ENCODE peak calls at places on chromosomes 16 and 17, in ten cellular contexts. R is RWPE1; Z is HFFc6; A is cardiac fibroblast; Y is lower leg skin; S is CD8-positive, alpha-beta T cell; U is left ventricle myocardium inferior; V is colonic mucosa; F is fibroblast of pulmonary artery; C is progenitor cell of endocrine pancreas. W is an unnamed sample.

GRCh38 chr17:29250666-29251065 is 4.0 kb downstream of the CRYBA1 start:
- DNase-seq in A (peak), Y (no peak), V (no peak), S (no peak), F (peak), R (no peak), U (no peak), Z (peak), C (no peak), W (no peak)

GRCh38 chr16:24729967-24730815 is 740 bp downstream of the TNRC6A start:
- DNase-seq in S (peak), V (peak), A (no peak), R (peak), F (no peak), Z (no peak), C (no peak), U (peak), Y (peak), W (no peak)

GRCh38 chr17:72441899-72442298 is 321.1 kb downstream of the SOX9 start:
- DNase-seq in A (no peak), R (no peak), Y (no peak), Z (no peak), S (no peak), V (no peak), F (no peak), C (no peak), U (no peak), W (no peak)

GRCh38 chr17:68036304-68037147 is 991 bp downstream of the KPNA2 start:
- DNase-seq in F (peak), R (peak), A (peak), V (no peak), Z (no peak), Y (no peak), S (no peak), U (no peak), C (no peak), W (no peak)

GRCh38 chr17:7479389-7480192 is at the start of gene ZBTB4:
- DNase-seq in Y (no peak), A (peak), U (peak), Z (peak), F (no peak), R (peak), V (peak), C (peak), S (peak), W (no peak)

GRCh38 chr17:61002316-61002736 is 324.7 kb downstream of the BCAS3 start:
- DNase-seq in R (peak), Y (no peak), S (no peak), U (no peak), C (no peak), Z (peak), F (peak), V (no peak), A (peak), W (peak)

GRCh38 chr17:68248199-68248825 is 469 bp downstream of the AMZ2 start:
- DNase-seq in V (peak), Y (no peak), U (no peak), C (no peak), F (peak), Z (peak), R (peak), A (peak), S (no peak), W (peak)

GRCh38 chr16:67542464-67542863 is 13.8 kb downstream of the RIPOR1 start:
- DNase-seq in A (peak), U (no peak), R (peak), Y (no peak), F (peak), S (peak), Z (peak), V (peak), C (no peak), W (no peak)

GRCh38 chr16:27154573-27155521 is 48.5 kb upstream of the KDM8 start:
- DNase-seq in A (peak), C (peak), Z (no peak), F (peak), V (peak), R (peak), U (peak), S (peak), Y (peak), W (no peak)

GRCh38 chr16:21599994-21600773 is 807 bp downstream of the METTL9 start:
- DNase-seq in R (peak), U (no peak), F (peak), C (no peak), V (peak), Y (no peak), A (peak), S (no peak), Z (peak), W (no peak)

GRCh38 chr16:2856061-2856670 is 1.8 kb downstream of the PRSS22 start:
- DNase-seq in Z (no peak), S (no peak), A (no peak), V (peak), C (no peak), R (peak), U (no peak), F (no peak), Y (no peak), W (no peak)

GRCh38 chr16:67672739-67673662 is 6.4 kb downstream of the C16orf86 start:
- DNase-seq in A (peak), U (peak), C (no peak), R (peak), Y (peak), V (peak), F (peak), S (no peak), Z (peak), W (peak)

GRCh38 chr16:67235816-67236547 is 9.1 kb downstream of the TMEM208 start:
- DNase-seq in A (no peak), F (no peak), S (no peak), Z (no peak), Y (no peak), V (no peak), R (no peak), C (no peak), U (no peak), W (no peak)

GRCh38 chr17:82343560-82343959 is 10.0 kb upstream of the SECTM1 start:
- DNase-seq in F (no peak), V (no peak), Y (no peak), R (no peak), U (no peak), A (no peak), S (no peak), Z (no peak), C (no peak), W (no peak)

GRCh38 chr16:68792465-68793324 is 50.6 kb upstream of the TANGO6 start:
- DNase-seq in Y (no peak), A (peak), U (no peak), V (peak), Z (peak), R (no peak), F (peak), S (no peak), C (no peak), W (no peak)

GRCh38 chr17:66684716-66685115 is 150.2 kb upstream of the CACNG5 start:
- DNase-seq in F (no peak), C (no peak), Z (no peak), R (no peak), A (no peak), Y (no peak), U (no peak), S (no peak), V (no peak), W (no peak)

GRCh38 chr17:67891481-67892119 is 66.3 kb downstream of the BPTF start:
- DNase-seq in U (no peak), F (peak), Z (peak), Y (no peak), A (peak), V (no peak), C (no peak), S (no peak), R (peak), W (peak)

GRCh38 chr16:49621240-49622083 is 234.4 kb downstream of the ZNF423 start:
- DNase-seq in U (no peak), R (no peak), C (no peak), Y (no peak), V (no peak), S (no peak), F (no peak), A (peak), Z (no peak), W (no peak)

GRCh38 chr16:84788968-84789371 is 30.8 kb upstream of the CRISPLD2 start:
- DNase-seq in F (no peak), Y (no peak), C (no peak), Z (peak), U (no peak), A (no peak), R (no peak), S (no peak), V (no peak), W (peak)

GRCh38 chr16:27237229-27238015 is 31.1 kb downstream of the NSMCE1 start:
- DNase-seq in A (peak), C (no peak), Y (no peak), S (peak), V (no peak), U (no peak), F (no peak), R (no peak), Z (no peak), W (no peak)

GRCh38 chr17:81961087-81961514 is at the start of gene NOTUM:
- DNase-seq in A (no peak), S (no peak), Z (no peak), R (no peak), F (peak), C (no peak), Y (no peak), V (no peak), U (no peak), W (no peak)

GRCh38 chr17:20273741-20274500 is 193.4 kb downstream of the LGALS9B start:
- DNase-seq in R (no peak), V (no peak), C (no peak), Z (no peak), F (no peak), S (no peak), U (no peak), Y (no peak), A (no peak), W (no peak)

GRCh38 chr17:67157732-67158639 is 87.0 kb downstream of the HELZ start:
- DNase-seq in Y (no peak), F (peak), V (no peak), R (peak), Z (peak), C (no peak), U (no peak), S (no peak), A (peak), W (no peak)

GRCh38 chr17:33204701-33205100 is 88.4 kb downstream of the ASIC2 start:
- DNase-seq in V (no peak), C (no peak), F (no peak), S (no peak), A (no peak), Z (no peak), U (no peak), R (no peak), Y (no peak), W (no peak)

GRCh38 chr17:82342361-82343079 is 9.0 kb upstream of the SECTM1 start:
- DNase-seq in R (no peak), Z (no peak), A (no peak), U (no peak), Y (no peak), S (no peak), V (no peak), C (no peak), F (no peak), W (no peak)

GRCh38 chr17:76383645-76384221 is 676 bp upstream of the SPHK1 start:
- DNase-seq in Y (no peak), U (peak), F (peak), S (peak), A (peak), C (peak), V (peak), Z (peak), R (peak), W (no peak)

GRCh38 chr17:59761385-59762021 is 54.0 kb downstream of the VMP1 start:
- DNase-seq in V (no peak), Z (peak), C (no peak), S (no peak), R (no peak), Y (no peak), F (peak), U (no peak), A (peak), W (no peak)

GRCh38 chr17:8383143-8383974 is at the start of gene RPL26:
- DNase-seq in A (peak), V (peak), C (peak), S (peak), Z (peak), R (peak), Y (peak), U (peak), F (peak), W (peak)

GRCh38 chr16:49993579-49993978 is 31.4 kb upstream of the CNEP1R1 start:
- DNase-seq in Z (no peak), Y (no peak), S (no peak), C (no peak), U (no peak), R (no peak), V (no peak), F (no peak), A (no peak), W (no peak)

DNA sequence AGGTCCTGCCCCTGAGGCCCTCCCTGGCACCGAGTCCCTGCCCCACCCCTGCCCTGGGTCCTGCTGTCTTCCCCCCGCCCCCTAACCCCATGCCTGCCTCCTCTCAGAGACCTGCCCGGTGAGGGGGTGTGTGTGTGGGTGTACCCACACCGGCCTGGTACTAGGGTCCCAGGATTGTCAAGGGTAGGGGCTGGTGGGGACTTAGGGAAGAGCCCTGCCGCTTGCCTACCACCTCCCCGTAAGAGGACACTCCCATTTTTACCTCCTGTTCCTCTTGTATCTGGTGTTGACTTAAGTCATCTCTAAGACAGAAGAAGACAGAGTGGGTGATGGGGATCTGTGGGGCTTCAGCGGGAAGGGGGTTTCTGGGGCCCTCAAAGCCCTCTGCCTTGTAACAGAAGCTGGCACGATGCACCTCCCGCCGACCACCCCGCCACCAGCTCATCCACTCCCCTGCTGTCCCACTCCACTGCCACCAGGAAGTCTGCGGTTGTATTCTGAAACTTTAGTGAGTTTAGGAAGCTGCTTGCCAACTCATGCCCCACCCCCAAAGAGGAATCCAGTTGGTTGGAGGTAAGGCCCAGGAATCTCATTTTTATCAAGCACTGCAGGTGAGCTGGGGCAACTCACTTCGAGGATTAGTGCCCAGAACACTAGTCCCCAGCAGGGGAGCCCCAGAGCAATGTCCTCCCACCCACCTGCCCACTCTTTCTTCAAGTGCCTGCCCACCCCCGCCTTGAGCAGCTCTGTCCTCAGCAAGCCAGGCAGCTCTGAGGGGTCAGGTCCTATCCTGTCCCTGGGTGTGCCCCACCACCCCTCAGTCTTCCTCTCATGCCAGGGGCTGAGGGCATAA is 5.6 kb downstream of the SPATA32 start:
- DNase-seq in Z (no peak), A (no peak), S (no peak), C (no peak), U (no peak), F (no peak), R (no peak), V (no peak), Y (no peak), W (no peak)
- TF ChIP-seq CTCF in Z (peak), A (no peak), S (no peak), C (peak), U (no peak), F (no peak), R (no peak), V (no peak), Y (no peak), W (no peak)

GRCh38 chr17:48259710-48260291 is 152.2 kb downstream of the SNX11 start:
- DNase-seq in C (no peak), R (peak), F (peak), U (no peak), A (peak), S (no peak), Z (peak), Y (no peak), V (peak), W (no peak)
- TF ChIP-seq CTCF in C (peak), R (peak), F (peak), U (peak), A (peak), S (peak), Z (peak), Y (no peak), V (peak), W (peak)

GRCh38 chr16:53216798-53217197 is 162.0 kb downstream of the CHD9 start:
- DNase-seq in R (no peak), Y (no peak), U (no peak), Z (no peak), F (no peak), A (no peak), V (no peak), S (no peak), C (no peak), W (no peak)

GRCh38 chr16:53219795-53220194 is 165.0 kb downstream of the CHD9 start:
- DNase-seq in C (no peak), S (no peak), Z (peak), R (peak), F (peak), A (peak), Y (no peak), U (no peak), V (no peak), W (no peak)

GRCh38 chr16:53224932-53225533 is 170.2 kb downstream of the CHD9 start:
- DNase-seq in S (no peak), C (no peak), V (no peak), F (peak), A (peak), R (no peak), Y (no peak), Z (peak), U (no peak), W (no peak)

DNA sequence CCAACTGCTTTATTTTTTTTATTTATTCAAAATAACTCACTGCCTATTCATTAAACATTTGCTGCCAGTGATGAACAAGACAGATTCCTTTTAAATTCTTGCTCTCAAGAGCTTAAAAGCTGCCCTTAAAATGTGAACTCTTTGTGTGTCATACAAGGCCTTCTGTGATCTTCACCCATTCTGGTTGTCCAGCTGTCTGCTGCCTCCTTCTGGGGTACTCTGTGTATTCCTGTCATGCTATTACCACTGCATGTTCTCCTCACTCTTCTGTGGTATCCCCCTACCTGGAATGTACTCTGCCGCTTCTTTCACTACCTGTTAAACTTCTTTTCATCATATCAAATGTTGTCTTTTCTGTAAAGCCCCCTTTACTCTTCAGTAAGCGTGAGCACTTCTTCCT is 165.8 kb downstream of the CHD9 start:
- DNase-seq in R (no peak), F (peak), V (no peak), Z (peak), Y (no peak), S (no peak), A (peak), U (no peak), C (no peak), W (no peak)
- TF ChIP-seq CTCF in R (no peak), F (peak), V (no peak), Z (peak), Y (no peak), S (peak), A (peak), U (peak), C (peak), W (peak)

GRCh38 chr16:14177704-14178103 is 106.6 kb downstream of the MRTFB start:
- DNase-seq in V (no peak), Z (no peak), A (no peak), F (no peak), Y (no peak), U (no peak), S (no peak), R (no peak), C (no peak), W (no peak)
- TF ChIP-seq CTCF in V (no peak), Z (no peak), A (no peak), F (no peak), Y (no peak), U (no peak), S (no peak), R (no peak), C (no peak), W (no peak)

DNA sequence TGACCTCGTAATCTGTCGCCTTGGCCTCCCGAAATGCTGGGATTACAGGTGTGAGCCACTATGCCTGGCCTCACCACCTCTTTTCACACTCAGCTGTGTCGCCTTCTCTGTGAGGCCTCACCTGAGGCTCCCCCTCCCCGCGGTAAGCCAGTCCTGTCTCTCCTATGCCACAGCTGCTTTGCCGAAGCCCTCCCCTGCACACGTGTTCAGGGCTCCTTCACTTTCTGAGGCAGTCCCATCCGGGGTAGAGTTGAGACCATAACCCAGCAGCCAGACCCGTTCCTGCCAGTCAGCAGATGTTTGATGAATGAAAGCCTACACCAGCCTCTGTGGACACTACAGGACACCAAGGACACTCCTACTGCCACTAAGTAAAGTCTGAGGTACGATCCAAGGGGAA is 10.6 kb downstream of the USP7 start:
- DNase-seq in S (no peak), U (no peak), Z (no peak), V (no peak), C (no peak), A (no peak), F (no peak), R (no peak), Y (no peak), W (no peak)
- TF ChIP-seq CTCF in S (no peak), U (no peak), Z (no peak), V (no peak), C (no peak), A (no peak), F (no peak), R (no peak), Y (no peak), W (no peak)

GRCh38 chr17:39107973-39108372 is 43.5 kb downstream of the PLXDC1 start:
- DNase-seq in S (no peak), Z (no peak), A (no peak), U (no peak), F (no peak), R (no peak), V (no peak), C (no peak), Y (no peak), W (no peak)
- TF ChIP-seq CTCF in S (no peak), Z (no peak), A (no peak), U (no peak), F (no peak), R (no peak), V (no peak), C (no peak), Y (no peak), W (no peak)

GRCh38 chr17:17745476-17746455 is 64.5 kb downstream of the RAI1 start:
- DNase-seq in V (no peak), R (no peak), Z (no peak), A (no peak), Y (no peak), U (no peak), C (no peak), F (no peak), S (no peak), W (no peak)

GRCh38 chr17:17749025-17749772 is 67.9 kb downstream of the RAI1 start:
- DNase-seq in R (no peak), Z (no peak), F (no peak), V (no peak), U (no peak), C (no peak), S (no peak), A (peak), Y (no peak), W (no peak)

GRCh38 chr17:17749921-17750320 is 68.7 kb downstream of the RAI1 start:
- DNase-seq in C (peak), F (peak), R (peak), Y (no peak), S (no peak), Z (no peak), V (peak), A (peak), U (no peak), W (no peak)

GRCh38 chr17:17748604-17749003 is 67.3 kb downstream of the RAI1 start:
- DNase-seq in F (no peak), R (no peak), Z (no peak), Y (no peak), U (no peak), V (no peak), A (no peak), C (no peak), S (no peak), W (no peak)

DNA sequence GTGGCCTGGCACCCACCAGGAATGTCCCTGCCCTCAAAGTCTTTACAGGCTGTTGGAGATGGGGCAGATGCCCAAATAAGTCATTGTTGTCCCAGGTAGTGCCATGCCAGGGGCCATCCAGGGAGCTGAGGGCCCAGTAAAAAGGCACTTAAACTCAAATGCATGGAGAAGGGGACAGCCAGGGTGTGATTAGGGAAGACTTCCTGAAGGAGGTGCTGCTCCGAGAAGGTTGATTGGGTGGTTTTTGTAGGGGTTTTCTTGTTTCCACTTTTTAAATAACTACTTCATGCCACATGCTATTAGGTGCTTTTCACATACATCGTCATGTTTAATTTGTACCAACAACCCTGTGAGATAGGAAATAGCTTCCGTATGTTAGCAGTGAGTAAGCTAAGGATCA is 66.9 kb downstream of the RAI1 start:
- DNase-seq in R (no peak), Z (no peak), A (peak), F (no peak), V (no peak), Y (no peak), U (no peak), C (no peak), S (no peak), W (no peak)
- TF ChIP-seq CTCF in R (no peak), Z (peak), A (no peak), F (no peak), V (no peak), Y (no peak), U (no peak), C (peak), S (no peak), W (no peak)